ENCODE peak calls at places on chromosomes 2 and 18, in eight cellular contexts. O is B cell, S is ELR, F is Kasumi-1, H is left ventricle myocardium superior, K is RKO, G is GM23248, C is OCI-LY7. B is an unnamed sample.

GRCh38 chr2:31227711-31228125 is 6.2 kb upstream of the EHD3 start:
- DNase-seq in O (no peak), S (no peak), F (no peak), H (no peak), K (no peak), G (no peak), C (no peak), B (no peak)

GRCh38 chr2:69561041-69561550 is 82.4 kb downstream of the AAK1 start:
- DNase-seq in O (no peak), S (peak; percentile 28), F (no peak), H (no peak), K (no peak), G (no peak), C (no peak), B (no peak)

GRCh38 chr18:6219116-6219717 is 195.5 kb downstream of the L3MBTL4 start:
- DNase-seq in O (no peak), S (peak; percentile 20), F (peak; percentile 31), H (peak; percentile 34), K (peak; percentile 54), G (peak; percentile 72), C (peak; percentile 29), B (no peak)

GRCh38 chr2:36733215-36733614 is 36.7 kb downstream of the VIT start:
- DNase-seq in O (no peak), S (no peak), F (no peak), H (peak; percentile 58), K (no peak), G (no peak), C (no peak), B (no peak)

GRCh38 chr2:65232636-65233035 is 5.0 kb downstream of the ACTR2 start:
- DNase-seq in O (no peak), S (peak; percentile 73), F (peak; percentile 78), H (no peak), K (peak; percentile 61), G (peak; percentile 84), C (no peak), B (no peak)

GRCh38 chr2:220937231-220937630 is 634.9 kb downstream of the EPHA4 start:
- DNase-seq in O (no peak), S (no peak), F (no peak), H (no peak), K (no peak), G (no peak), C (no peak), B (no peak)

GRCh38 chr2:73053316-73054114 is 18.0 kb downstream of the SFXN5 start:
- DNase-seq in O (no peak), S (no peak), F (no peak), H (no peak), K (no peak), G (peak; percentile 82), C (no peak), B (no peak)

GRCh38 chr2:219442206-219443015 is 7.8 kb downstream of the SPEG start:
- DNase-seq in O (no peak), S (peak; percentile 32), F (no peak), H (no peak), K (no peak), G (peak; percentile 50), C (no peak), B (no peak)

GRCh38 chr2:195411219-195411687 is 245.8 kb upstream of the SLC39A10 start:
- DNase-seq in O (no peak), S (peak; percentile 82), F (no peak), H (no peak), K (peak; percentile 8), G (peak; percentile 70), C (no peak), B (no peak)

GRCh38 chr18:9743200-9744016 is 35.3 kb downstream of the RAB31 start:
- DNase-seq in O (no peak), S (peak; percentile 100), F (peak; percentile 31), H (no peak), K (peak; percentile 97), G (peak; percentile 96), C (no peak), B (no peak)

B was measured in NCI-H510A treated with DMSO at 0.1 percent for 48 hours.